ENCODE peak calls at places on chromosomes 16 and 17, in seven cellular contexts. F is MM.1S; J is NCI-H1092 treated with DMSO at 0.1 percent for 48 hours; M is AG10803; G is amygdala; B is activated CD4-positive, CD25-positive, alpha-beta regulatory T cell treated with anti-CD3 and anti-CD28 coated beads, Interleukin-2, amount 50 U/mL, for 16 hours; L is aorta. D is an unnamed sample.
A peak's percentile ranks its signal among the peaks of the same experiment; 100 is the strongest.

GRCh38 chr16:85423631-85424030 is 189.5 kb upstream of the GSE1 start:
- DNase-seq in F (no peak), J (no peak), M (no peak), G (no peak), B (no peak), L (peak; percentile 49), D (no peak)

GRCh38 chr17:73290399-73291259 is 21.2 kb downstream of the CDC42EP4 start:
- DNase-seq in F (peak; percentile 48), J (no peak), M (no peak), G (no peak), B (no peak), L (no peak), D (no peak)

GRCh38 chr17:1455291-1455747 is 713 bp downstream of the CRK start:
- DNase-seq in F (peak; percentile 55), J (peak; percentile 36), M (peak; percentile 79), G (no peak), B (no peak), L (peak; percentile 86), D (peak; percentile 32)

GRCh38 chr17:5431929-5432556 is 6.9 kb downstream of the C1QBP start:
- DNase-seq in F (no peak), J (no peak), M (no peak), G (no peak), B (no peak), L (no peak), D (no peak)

GRCh38 chr16:15773964-15774363 is 82.9 kb downstream of the MYH11 start:
- DNase-seq in F (no peak), J (no peak), M (no peak), G (no peak), B (no peak), L (no peak), D (no peak)

GRCh38 chr16:66516808-66517585 is 32.9 kb downstream of the TK2 start:
- DNase-seq in F (peak; percentile 99), J (peak; percentile 44), M (peak; percentile 98), G (peak; percentile 82), B (peak; percentile 28), L (peak; percentile 98), D (no peak)

GRCh38 chr16:71351558-71351901 is 7.0 kb upstream of the CALB2 start:
- DNase-seq in F (no peak), J (no peak), M (no peak), G (no peak), B (no peak), L (no peak), D (no peak)

GRCh38 chr16:86682219-86682904 is 104.0 kb downstream of the FOXL1 start:
- DNase-seq in F (no peak), J (no peak), M (no peak), G (no peak), B (no peak), L (no peak), D (no peak)

GRCh38 chr17:82937411-82938371 is 97.9 kb upstream of the ZNF750 start:
- DNase-seq in F (no peak), J (no peak), M (no peak), G (no peak), B (no peak), L (peak; percentile 68), D (no peak)

GRCh38 chr17:48814504-48814903 is 2.5 kb downstream of the TTLL6 start:
- DNase-seq in F (peak; percentile 58), J (peak; percentile 21), M (peak; percentile 17), G (peak; percentile 9), B (peak; percentile 23), L (no peak), D (peak; percentile 23)

GRCh38 chr17:55423535-55423934 is 1.9 kb upstream of the MMD start:
- DNase-seq in F (no peak), J (no peak), M (no peak), G (no peak), B (no peak), L (no peak), D (no peak)

GRCh38 chr16:79307214-79307613 is 293.3 kb downstream of the MAF start:
- DNase-seq in F (no peak), J (no peak), M (no peak), G (peak; percentile 17), B (no peak), L (no peak), D (no peak)

D was measured in NCI-H2171 treated with DMSO at 0.1 percent for 48 hours.